ENCODE peak calls at places on chromosome 16, in seven cellular contexts. P, Y, V, Z, O, W and D are unnamed samples.

GRCh38 chr16:82992826-82993225 is 366.1 kb downstream of the CDH13 start:
- DNase-seq in P (no peak), Y (no peak), V (no peak), Z (no peak), O (no peak), W (no peak), D (no peak)

GRCh38 chr16:86508947-86509758 is 1.2 kb upstream of the FOXF1 start:
- DNase-seq in P (no peak), Y (no peak), V (no peak), Z (peak), O (peak), W (peak), D (no peak)

GRCh38 chr16:75593825-75594820 is 27.9 kb downstream of the GABARAPL2 start:
- DNase-seq in P (no peak), Y (no peak), V (peak), Z (peak), O (no peak), W (no peak), D (no peak)

GRCh38 chr16:1474796-1475551 is at the start of gene CLCN7:
- DNase-seq in P (peak), Y (peak), V (peak), Z (peak), O (peak), W (peak), D (peak)

GRCh38 chr16:8741636-8742427 is 55.6 kb downstream of the TMEM186 start:
- DNase-seq in P (no peak), Y (no peak), V (no peak), Z (no peak), O (no peak), W (no peak), D (no peak)

GRCh38 chr16:6977291-6977690 is 355.4 kb upstream of the RBFOX1 start:
- DNase-seq in P (no peak), Y (no peak), V (no peak), Z (no peak), O (no peak), W (no peak), D (no peak)

GRCh38 chr16:66902648-66903543 is 15.8 kb downstream of the CDH16 start:
- DNase-seq in P (no peak), Y (no peak), V (no peak), Z (no peak), O (peak), W (no peak), D (no peak)

GRCh38 chr16:66426112-66427035 is 721 bp upstream of the BEAN1 start:
- DNase-seq in P (no peak), Y (no peak), V (no peak), Z (no peak), O (no peak), W (no peak), D (no peak)

GRCh38 chr16:49556252-49557069 is 182.9 kb downstream of the C16orf78 start:
- DNase-seq in P (no peak), Y (no peak), V (peak), Z (peak), O (no peak), W (no peak), D (peak)

GRCh38 chr16:67967956-67968439 is 439 bp downstream of the SLC12A4 start:
- DNase-seq in P (no peak), Y (no peak), V (peak), Z (peak), O (peak), W (no peak), D (no peak)

GRCh38 chr16:22318690-22319358 is 21.6 kb downstream of the POLR3E start:
- DNase-seq in P (no peak), Y (no peak), V (peak), Z (peak), O (no peak), W (no peak), D (no peak)

GRCh38 chr16:27344707-27345106 is 30.9 kb downstream of the IL4R start:
- DNase-seq in P (no peak), Y (peak), V (peak), Z (no peak), O (no peak), W (no peak), D (peak)

GRCh38 chr16:6317924-6318323 is 1014.7 kb upstream of the RBFOX1 start:
- DNase-seq in P (no peak), Y (no peak), V (no peak), Z (no peak), O (no peak), W (no peak), D (no peak)

GRCh38 chr16:28131743-28132393 is 68.4 kb upstream of the GSG1L start:
- DNase-seq in P (no peak), Y (no peak), V (no peak), Z (no peak), O (no peak), W (no peak), D (no peak)

GRCh38 chr16:79769320-79770243 is 169.0 kb upstream of the MAF start:
- DNase-seq in P (no peak), Y (no peak), V (no peak), Z (no peak), O (no peak), W (no peak), D (no peak)

GRCh38 chr16:17467923-17468540 is 2.7 kb downstream of the XYLT1 start:
- DNase-seq in P (no peak), Y (no peak), V (no peak), Z (no peak), O (peak), W (peak), D (no peak)

GRCh38 chr16:81403601-81404391 is 40.8 kb upstream of the CMIP start:
- DNase-seq in P (peak), Y (peak), V (peak), Z (peak), O (peak), W (peak), D (peak)
- H3K4me3 ChIP-seq in P (no peak), Y (peak), V (peak), Z (no peak), O (no peak), W (no peak), D (peak)

GRCh38 chr16:87595712-87596111 is 6.6 kb upstream of the JPH3 start:
- DNase-seq in P (no peak), Y (no peak), V (no peak), Z (no peak), O (no peak), W (no peak), D (no peak)
- H3K4me3 ChIP-seq in P (no peak), Y (no peak), V (no peak), Z (no peak), O (no peak), W (no peak), D (no peak)

DNA sequence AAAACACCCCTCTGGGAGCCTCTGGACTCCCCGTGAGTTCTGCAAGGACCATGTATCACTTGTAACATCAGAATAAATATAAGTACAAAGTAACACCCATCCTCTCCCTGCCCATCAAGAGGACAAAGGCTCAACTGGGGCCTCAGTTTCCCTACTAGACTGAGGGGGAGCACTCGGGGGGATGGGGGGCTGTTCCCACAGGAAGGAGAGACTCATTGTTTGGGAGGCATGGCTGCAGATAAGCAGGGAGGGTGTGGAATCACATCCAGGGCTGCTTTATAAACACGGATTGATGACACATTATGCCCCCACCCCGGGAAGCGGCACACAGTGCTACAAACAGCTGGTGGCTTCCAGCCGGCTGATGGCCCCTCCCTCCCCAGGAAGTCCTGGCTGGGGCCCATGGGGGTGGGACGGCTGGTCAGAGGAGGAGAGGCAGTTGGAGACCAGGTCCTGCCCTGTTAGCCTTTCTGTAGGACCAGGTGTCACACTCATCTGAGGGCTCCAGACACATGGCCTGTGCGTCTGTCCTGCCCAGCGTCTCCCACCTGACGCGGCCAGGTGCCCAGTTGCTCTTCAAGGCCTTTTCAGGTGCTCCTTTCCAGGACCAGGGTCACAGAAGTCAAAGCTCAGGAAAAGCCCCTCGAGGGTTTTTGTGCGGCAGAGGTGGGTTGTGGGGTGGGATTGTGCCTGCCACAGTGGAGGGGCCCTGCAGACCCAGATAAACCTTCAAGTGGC is 1.3 kb upstream of the MPG start:
- DNase-seq in P (peak), Y (peak), V (peak), Z (peak), O (peak), W (peak), D (no peak)
- H3K4me3 ChIP-seq in P (peak), Y (peak), V (peak), Z (no peak), O (peak), W (no peak), D (peak)

GRCh38 chr16:84732674-84733352 is 33.0 kb downstream of the USP10 start:
- DNase-seq in P (no peak), Y (no peak), V (no peak), Z (no peak), O (no peak), W (no peak), D (no peak)

GRCh38 chr16:84730406-84731106 is 30.8 kb downstream of the USP10 start:
- DNase-seq in P (peak), Y (peak), V (peak), Z (peak), O (no peak), W (no peak), D (peak)

GRCh38 chr16:84728853-84729424 is 29.1 kb downstream of the USP10 start:
- DNase-seq in P (no peak), Y (no peak), V (no peak), Z (no peak), O (no peak), W (no peak), D (no peak)

GRCh38 chr16:84726670-84727467 is 27.1 kb downstream of the USP10 start:
- DNase-seq in P (no peak), Y (peak), V (no peak), Z (no peak), O (no peak), W (no peak), D (no peak)

DNA sequence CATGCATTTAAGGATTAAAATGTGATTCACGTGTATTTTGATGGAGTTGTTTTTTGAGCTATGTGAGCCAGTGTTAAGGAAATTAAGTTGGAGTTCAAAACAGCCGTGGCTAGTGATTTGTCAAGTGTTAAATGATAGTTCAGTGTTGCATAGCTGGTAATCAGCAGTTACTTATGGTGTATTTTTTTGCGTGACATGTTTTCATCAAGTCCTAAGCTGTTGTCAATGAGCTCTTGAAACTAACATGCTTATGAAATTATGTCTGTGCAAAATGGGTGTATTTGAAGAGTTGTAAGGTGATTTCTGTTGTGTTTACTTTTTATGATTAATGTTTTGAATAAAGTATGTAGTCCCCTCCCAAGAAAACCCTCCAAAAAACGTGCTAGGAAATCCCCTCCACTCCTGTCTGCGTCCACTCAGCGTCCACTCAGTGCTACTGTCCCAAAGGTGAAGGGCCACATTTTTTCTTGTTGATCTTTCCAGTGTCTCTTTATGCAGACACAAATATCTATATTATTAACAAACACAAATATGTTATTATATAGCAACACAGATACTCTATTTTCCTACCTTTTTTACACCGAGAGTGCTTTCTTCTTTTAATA is 30.0 kb downstream of the USP10 start:
- DNase-seq in P (peak), Y (no peak), V (no peak), Z (peak), O (no peak), W (no peak), D (no peak)
- H3K4me3 ChIP-seq in P (peak), Y (peak), V (peak), Z (no peak), O (no peak), W (no peak), D (peak)

GRCh38 chr16:85117418-85117817 is 5.1 kb upstream of the CIBAR2 start:
- DNase-seq in P (no peak), Y (no peak), V (no peak), Z (no peak), O (no peak), W (no peak), D (no peak)

GRCh38 chr16:85113168-85113733 is 979 bp upstream of the CIBAR2 start:
- DNase-seq in P (no peak), Y (no peak), V (no peak), Z (no peak), O (no peak), W (no peak), D (no peak)

GRCh38 chr16:85112364-85112763 is at the start of gene CIBAR2:
- DNase-seq in P (no peak), Y (no peak), V (no peak), Z (no peak), O (no peak), W (no peak), D (no peak)

GRCh38 chr16:85113913-85114312 is 1.6 kb upstream of the CIBAR2 start:
- DNase-seq in P (no peak), Y (no peak), V (no peak), Z (no peak), O (no peak), W (no peak), D (no peak)

GRCh38 chr16:85114909-85115567 is 2.8 kb upstream of the CIBAR2 start:
- DNase-seq in P (peak), Y (peak), V (peak), Z (peak), O (peak), W (peak), D (no peak)
- H3K4me3 ChIP-seq in P (no peak), Y (peak), V (peak), Z (no peak), O (no peak), W (no peak), D (no peak)

GRCh38 chr16:73056911-73057310 is 9.0 kb upstream of the ZFHX3 start:
- DNase-seq in P (no peak), Y (no peak), V (no peak), Z (no peak), O (no peak), W (no peak), D (no peak)
- H3K4me3 ChIP-seq in P (peak), Y (peak), V (no peak), Z (peak), O (peak), W (no peak), D (peak)